ENCODE peak calls at places on chromosomes 11 and 22, in eight cellular contexts. X, M, Z, Q, G, H, I and A are unnamed samples.

GRCh38 chr22:19115628-19116027 is 6.6 kb downstream of the DGCR2 start:
- DNase-seq in M (no peak), I (no peak), X (no peak), H (no peak), G (no peak), Z (no peak), Q (no peak), A (peak)

GRCh38 chr11:70440206-70440605 is 41.9 kb downstream of the CTTN start:
- DNase-seq in Q (no peak), G (no peak), Z (no peak), X (no peak), H (no peak), I (no peak), M (no peak), A (no peak)

GRCh38 chr11:31987118-31988005 is 103.5 kb upstream of the RCN1 start:
- DNase-seq in G (no peak), Q (no peak), Z (no peak), X (no peak), M (no peak), I (no peak), H (no peak), A (no peak)

GRCh38 chr22:44648085-44648820 is 53.8 kb upstream of the PRR5 start:
- DNase-seq in M (no peak), I (no peak), Z (no peak), Q (peak), X (no peak), G (no peak), H (peak), A (peak)

GRCh38 chr11:65506770-65507485 is 8.1 kb downstream of the MALAT1 start:
- DNase-seq in H (peak), G (peak), I (peak), Z (peak), M (no peak), X (no peak), Q (peak), A (peak)

GRCh38 chr11:31687256-31687655 is 123.9 kb downstream of the PAX6 start:
- DNase-seq in G (no peak), X (no peak), M (no peak), Z (no peak), I (peak), H (no peak), Q (peak), A (peak)

GRCh38 chr11:38138972-38139371 is 1540.9 kb upstream of the RAG2 start:
- DNase-seq in G (no peak), I (no peak), M (no peak), Z (no peak), X (no peak), H (no peak), Q (no peak), A (no peak)

GRCh38 chr22:36425977-36426523 is 38.3 kb upstream of the MYH9 start:
- DNase-seq in X (no peak), H (peak), G (no peak), M (peak), Z (no peak), Q (no peak), I (peak), A (no peak)

GRCh38 chr22:27429476-27429875 is 372.1 kb downstream of the MN1 start:
- DNase-seq in M (no peak), Z (no peak), G (no peak), H (no peak), X (no peak), Q (no peak), I (no peak), A (no peak)

GRCh38 chr11:70568504-70569172 is 170.3 kb downstream of the CTTN start:
- DNase-seq in Q (peak), M (peak), I (peak), X (no peak), G (no peak), Z (peak), H (peak), A (peak)

GRCh38 chr22:42338502-42338901 is 68.0 kb upstream of the TCF20 start:
- DNase-seq in Q (no peak), G (no peak), X (no peak), Z (no peak), H (no peak), M (no peak), I (no peak), A (no peak)

GRCh38 chr11:116984589-116984988 is 113.6 kb downstream of the SIK3 start:
- DNase-seq in Z (no peak), I (peak), H (peak), M (no peak), X (no peak), Q (peak), G (no peak), A (peak)

GRCh38 chr22:17265649-17266248 is 46.5 kb upstream of the ADA2 start:
- DNase-seq in M (no peak), H (no peak), Q (no peak), X (no peak), I (no peak), Z (no peak), G (no peak), A (no peak)

GRCh38 chr11:63944987-63945386 is 6.2 kb downstream of the NAA40 start:
- DNase-seq in M (peak), Q (no peak), Z (no peak), I (peak), X (peak), H (no peak), G (peak), A (peak)

GRCh38 chr11:128467041-128467440 is 120.3 kb downstream of the ETS1 start:
- DNase-seq in Q (no peak), Z (no peak), M (no peak), G (no peak), X (no peak), I (no peak), H (no peak), A (no peak)

GRCh38 chr22:32181043-32181442 is 21.9 kb upstream of the C22orf42 start:
- DNase-seq in G (no peak), M (no peak), I (no peak), Q (no peak), H (no peak), X (no peak), Z (no peak), A (no peak)

GRCh38 chr11:115653926-115654325 is 149.7 kb upstream of the CADM1 start:
- DNase-seq in H (peak), X (no peak), Q (no peak), I (no peak), G (peak), M (no peak), Z (peak), A (no peak)

GRCh38 chr11:7672960-7673723 is at the start of gene CYB5R2:
- DNase-seq in G (peak), Z (peak), H (peak), X (peak), M (peak), Q (peak), I (peak), A (peak)
- H3K4me3 ChIP-seq in G (peak), Z (peak), H (peak), X (peak), M (peak), Q (peak), I (peak), A (peak)

GRCh38 chr11:102166175-102166574 is 55.9 kb downstream of the YAP1 start:
- DNase-seq in M (no peak), X (no peak), H (no peak), G (no peak), Q (no peak), I (no peak), Z (no peak), A (no peak)
- H3K4me3 ChIP-seq in M (no peak), X (no peak), H (no peak), G (no peak), Q (no peak), I (no peak), Z (no peak), A (no peak)

GRCh38 chr22:50196256-50196655 is 4.6 kb upstream of the SELENOO start:
- DNase-seq in Z (no peak), G (no peak), X (no peak), Q (no peak), H (no peak), I (no peak), M (no peak), A (no peak)
- H3K4me3 ChIP-seq in Z (no peak), G (no peak), X (no peak), Q (no peak), H (no peak), I (no peak), M (no peak), A (no peak)

GRCh38 chr11:72240461-72241289 is 3.3 kb downstream of the PHOX2A start:
- DNase-seq in Q (no peak), G (peak), X (no peak), Z (no peak), H (no peak), I (no peak), M (peak), A (peak)
- H3K4me3 ChIP-seq in Q (no peak), G (peak), X (peak), Z (no peak), H (peak), I (no peak), M (peak), A (peak)

GRCh38 chr11:78391424-78391823 is 26.2 kb downstream of the GAB2 start:
- DNase-seq in Z (no peak), I (no peak), M (no peak), H (no peak), G (no peak), Q (no peak), X (no peak), A (no peak)
- H3K4me3 ChIP-seq in Z (no peak), I (no peak), M (no peak), H (no peak), G (no peak), Q (no peak), X (no peak), A (no peak)

GRCh38 chr11:122732342-122733300 is 77.1 kb downstream of the UBASH3B start:
- DNase-seq in M (no peak), I (no peak), G (no peak), X (no peak), H (peak), Q (no peak), Z (no peak), A (no peak)
- H3K4me3 ChIP-seq in M (no peak), I (no peak), G (no peak), X (no peak), H (no peak), Q (no peak), Z (no peak), A (no peak)

DNA sequence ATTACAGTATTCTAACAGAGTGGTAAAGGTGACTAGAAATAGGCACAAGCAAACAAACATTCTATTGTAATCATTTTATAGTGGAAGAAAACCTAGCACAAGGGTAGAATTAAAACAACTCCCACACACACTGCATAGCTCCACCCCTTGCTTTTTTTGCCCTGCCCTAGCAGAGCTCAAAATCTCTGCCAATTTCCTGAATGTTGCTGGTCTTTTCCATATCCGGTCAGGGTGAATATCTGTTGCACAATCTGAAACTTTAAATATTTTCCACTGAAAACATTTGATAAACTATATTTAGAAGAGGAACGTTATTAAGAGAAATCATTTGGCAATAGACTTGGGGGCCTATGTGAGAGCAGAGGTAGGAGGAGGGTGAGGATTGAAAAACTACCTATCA is 2.7 kb downstream of the SPA17 start:
- DNase-seq in H (peak), Q (peak), M (peak), X (no peak), Z (no peak), G (no peak), I (peak), A (peak)
- H3K4me3 ChIP-seq in H (no peak), Q (peak), M (no peak), X (peak), Z (no peak), G (no peak), I (no peak), A (no peak)